ENCODE peak calls at places on chromosomes 3 and 15, in seven cellular contexts. Q, E, S, U, V, F and K are unnamed samples.

GRCh38 chr15:79408041-79408440 is 24.1 kb upstream of the MINAR1 start:
- DNase-seq in U (no peak), Q (no peak), S (no peak), E (no peak), F (no peak), V (no peak), K (no peak)

GRCh38 chr3:42844815-42845214 is 30.9 kb downstream of the CYP8B1 start:
- DNase-seq in S (no peak), F (no peak), Q (no peak), V (no peak), U (no peak), E (no peak), K (no peak)

GRCh38 chr15:101071651-101072050 is 152.5 kb downstream of the LRRK1 start:
- DNase-seq in S (no peak), E (no peak), U (no peak), F (no peak), Q (no peak), V (no peak), K (no peak)

GRCh38 chr3:10395671-10396070 is 74.8 kb upstream of the SEC13 start:
- DNase-seq in Q (no peak), E (no peak), V (peak; percentile 88), F (peak; percentile 94), U (no peak), S (no peak), K (peak; percentile 17)

GRCh38 chr15:85494035-85494793 is 113.8 kb downstream of the AKAP13 start:
- DNase-seq in E (no peak), Q (no peak), F (no peak), V (no peak), U (peak; percentile 32), S (peak; percentile 93), K (peak; percentile 95)

GRCh38 chr3:61890167-61890566 is 328.8 kb downstream of the PTPRG start:
- DNase-seq in V (peak; percentile 10), S (no peak), E (no peak), F (no peak), U (no peak), Q (no peak), K (no peak)

GRCh38 chr3:195385526-195385925 is 57.3 kb downstream of the ACAP2 start:
- DNase-seq in U (peak; percentile 54), E (no peak), F (no peak), V (no peak), Q (peak; percentile 84), S (no peak), K (peak; percentile 56)

GRCh38 chr3:182787302-182788036 is 5.8 kb upstream of the ATP11B start:
- DNase-seq in F (no peak), S (no peak), E (no peak), V (no peak), U (no peak), Q (no peak), K (no peak)

GRCh38 chr3:72916249-72916648 is 28.4 kb downstream of the GXYLT2 start:
- DNase-seq in Q (no peak), E (no peak), V (no peak), S (no peak), U (no peak), F (no peak), K (no peak)

GRCh38 chr3:52004158-52004787 is 8.6 kb upstream of the RPL29 start:
- DNase-seq in V (no peak), E (peak; percentile 88), S (no peak), Q (peak; percentile 81), U (peak; percentile 90), F (no peak), K (no peak)

GRCh38 chr3:100032262-100032661 is 82.0 kb downstream of the FILIP1L start:
- DNase-seq in S (no peak), E (no peak), Q (no peak), F (no peak), U (no peak), V (no peak), K (peak; percentile 27)

GRCh38 chr3:71681224-71681668 is 44.0 kb downstream of the EIF4E3 start:
- DNase-seq in F (no peak), U (peak; percentile 71), S (peak; percentile 8), Q (peak; percentile 82), E (no peak), V (no peak), K (peak; percentile 80)

GRCh38 chr15:56996746-56997470 is 78.5 kb downstream of the TCF12 start:
- DNase-seq in U (no peak), V (no peak), E (no peak), Q (no peak), F (no peak), S (no peak), K (no peak)

GRCh38 chr15:31465083-31465955 is 138.7 kb downstream of the KLF13 start:
- DNase-seq in V (no peak), S (no peak), U (no peak), F (no peak), E (no peak), Q (no peak), K (peak; percentile 24)

GRCh38 chr3:33313331-33313730 is 36.1 kb downstream of the FBXL2 start:
- DNase-seq in S (no peak), E (no peak), Q (no peak), F (no peak), U (no peak), V (no peak), K (no peak)

GRCh38 chr15:66276546-66276945 is 16.8 kb upstream of the DIS3L start:
- DNase-seq in V (no peak), S (no peak), F (no peak), U (no peak), E (no peak), Q (no peak), K (no peak)

GRCh38 chr3:81742581-81742980 is 18.9 kb downstream of the GBE1 start:
- DNase-seq in V (no peak), U (no peak), Q (no peak), E (no peak), F (no peak), S (no peak), K (no peak)

GRCh38 chr3:62923092-62923491 is 47.9 kb upstream of the CADPS start:
- DNase-seq in S (no peak), U (no peak), Q (no peak), V (no peak), E (no peak), F (no peak), K (no peak)

GRCh38 chr15:100859970-100860828 is 19.4 kb upstream of the ALDH1A3 start:
- DNase-seq in Q (no peak), S (no peak), U (no peak), V (no peak), F (no peak), E (no peak), K (no peak)

GRCh38 chr3:134370611-134371451 is 3.4 kb downstream of the AMOTL2 start:
- DNase-seq in S (no peak), V (no peak), F (no peak), U (no peak), Q (no peak), E (no peak), K (no peak)

GRCh38 chr3:71063768-71064287 is 519.7 kb downstream of the FOXP1 start:
- DNase-seq in F (peak; percentile 65), V (no peak), U (peak; percentile 72), Q (peak; percentile 45), S (no peak), E (peak; percentile 53), K (peak; percentile 46)

GRCh38 chr15:91408476-91409076 is 308.5 kb downstream of the SV2B start:
- DNase-seq in U (peak; percentile 6), E (peak; percentile 22), V (no peak), Q (no peak), F (no peak), S (no peak), K (no peak)
- TF ChIP-seq EZH2phosphoT487 in U (no peak), E (no peak), V (no peak), Q (no peak), F (no peak), S (no peak), K (no peak)

GRCh38 chr15:73982251-73982962 is 9.7 kb downstream of the STOML1 start:
- DNase-seq in V (no peak), F (no peak), S (no peak), Q (no peak), E (no peak), U (no peak), K (peak; percentile 82)

GRCh38 chr15:73981761-73982222 is 10.3 kb downstream of the STOML1 start:
- DNase-seq in V (no peak), E (no peak), S (no peak), F (no peak), Q (no peak), U (no peak), K (no peak)

GRCh38 chr15:73984208-73984979 is 7.7 kb downstream of the STOML1 start:
- DNase-seq in E (no peak), V (no peak), S (no peak), Q (no peak), F (no peak), U (no peak), K (no peak)

GRCh38 chr15:73983773-73984172 is 8.3 kb downstream of the STOML1 start:
- DNase-seq in Q (no peak), U (no peak), V (no peak), S (no peak), E (no peak), F (no peak), K (no peak)

DNA sequence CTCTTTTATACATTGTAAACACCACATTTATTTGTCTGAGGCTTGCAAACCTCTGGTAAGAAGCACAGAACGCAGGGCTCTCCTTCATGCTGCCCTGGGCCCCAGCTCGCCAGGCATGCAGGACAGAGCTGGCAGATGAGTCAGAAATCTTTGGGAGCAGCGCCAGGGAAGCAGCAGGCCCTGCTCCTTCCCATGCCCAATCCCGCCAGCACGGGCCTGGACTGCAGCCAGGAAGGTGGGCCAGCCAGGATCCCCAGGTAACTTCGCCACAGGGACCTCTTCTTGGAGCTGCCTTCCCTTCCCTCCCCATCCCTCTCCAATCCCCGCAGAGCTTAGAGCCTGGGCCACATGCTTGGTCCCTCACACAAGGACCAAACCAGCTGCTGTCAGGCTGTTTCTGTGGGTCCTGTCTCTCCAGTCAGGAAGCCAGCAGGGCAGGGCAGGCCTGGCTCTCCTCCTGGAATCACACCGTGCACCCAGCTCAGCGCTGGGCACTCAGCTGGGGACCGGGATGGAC is 8.8 kb downstream of the STOML1 start:
- DNase-seq in F (no peak), E (peak; percentile 49), Q (no peak), S (peak; percentile 24), V (no peak), U (no peak), K (peak; percentile 92)
- TF ChIP-seq CTCF in F (no peak), E (no peak), Q (no peak), S (no peak), V (no peak), U (no peak), K (no peak)

GRCh38 chr15:75177360-75178071 is 24.2 kb upstream of the C15orf39 start:
- DNase-seq in V (no peak), E (peak; percentile 48), U (no peak), F (peak; percentile 47), S (no peak), Q (no peak), K (no peak)
- TF ChIP-seq EZH2phosphoT487 in V (no peak), E (no peak), U (no peak), F (no peak), S (no peak), Q (no peak), K (no peak)

DNA sequence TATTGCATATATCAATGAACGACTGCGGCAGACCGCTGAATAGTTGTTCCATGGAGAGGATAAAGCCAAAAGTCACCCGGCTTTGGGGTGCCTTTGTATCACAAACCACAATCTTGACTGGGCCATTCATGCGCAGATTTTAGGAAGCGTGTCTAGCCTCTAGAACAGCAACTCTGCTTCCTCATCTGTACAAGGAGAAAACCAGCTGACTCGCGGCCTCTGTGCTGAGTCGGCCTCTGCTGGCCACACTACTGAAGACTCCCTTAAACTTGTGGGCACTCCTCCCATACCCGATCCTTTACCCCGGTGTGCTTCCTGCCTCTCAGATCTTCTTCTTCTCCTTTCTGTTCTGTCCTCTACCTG is 872 bp downstream of the DLEC1 start:
- DNase-seq in V (peak; percentile 14), E (no peak), U (peak; percentile 41), Q (peak; percentile 64), S (no peak), F (peak; percentile 61), K (no peak)
- TF ChIP-seq CTCF in V (no peak), E (no peak), U (no peak), Q (peak; percentile 29), S (no peak), F (peak; percentile 34), K (peak; percentile 12)